ENCODE peak calls at places on chromosomes 7 and 10, in ten cellular contexts. I, V, X, F, C, S, Q, R, W and P are unnamed samples. For H3K4me1, the result is how much of the 10 kb centered on the place peaks cover.

GRCh38 chr10:31397852-31398251 is 78.8 kb downstream of the ZEB1 start:
- DNase-seq in I (no peak), V (no peak), X (no peak), F (no peak), C (no peak), S (no peak), Q (no peak), R (no peak), W (no peak), P (no peak)

GRCh38 chr7:16801111-16801542 is 3.7 kb downstream of the AGR2 start:
- DNase-seq in I (no peak), V (no peak), X (no peak), F (peak), C (no peak), S (peak), Q (peak), R (no peak), W (no peak), P (no peak)

GRCh38 chr7:95723583-95724180 is 48.7 kb upstream of the DYNC1I1 start:
- DNase-seq in I (no peak), V (peak), X (no peak), F (peak), C (no peak), S (peak), Q (peak), R (no peak), W (no peak), P (no peak)

GRCh38 chr10:129293991-129294700 is 172.9 kb upstream of the MGMT start:
- DNase-seq in I (no peak), V (no peak), X (no peak), F (no peak), C (no peak), S (no peak), Q (no peak), R (no peak), W (no peak), P (no peak)

GRCh38 chr10:78451592-78451991 is 417.9 kb downstream of the RPS24 start:
- DNase-seq in I (no peak), V (peak), X (no peak), F (no peak), C (no peak), S (no peak), Q (no peak), R (no peak), W (no peak), P (no peak)

GRCh38 chr7:105971867-105972266 is 8.8 kb downstream of the CDHR3 start:
- DNase-seq in I (no peak), V (no peak), X (no peak), F (no peak), C (no peak), S (no peak), Q (no peak), R (no peak), W (no peak), P (no peak)

GRCh38 chr7:134667899-134668298 is 21.2 kb downstream of the BPGM start:
- DNase-seq in I (no peak), V (no peak), X (no peak), F (no peak), C (no peak), S (no peak), Q (no peak), R (no peak), W (no peak), P (no peak)

GRCh38 chr10:69417542-69417941 is 824 bp upstream of the TACR2 start:
- DNase-seq in I (no peak), V (no peak), X (no peak), F (no peak), C (no peak), S (no peak), Q (no peak), R (no peak), W (no peak), P (no peak)

GRCh38 chr10:51389415-51390342 is 309.7 kb downstream of the CSTF2T start:
- DNase-seq in I (peak), V (no peak), X (no peak), F (peak), C (peak), S (peak), Q (peak), R (no peak), W (peak), P (no peak)

GRCh38 chr7:25319707-25320106 is 91.4 kb upstream of the NPVF start:
- DNase-seq in I (no peak), V (no peak), X (peak), F (no peak), C (no peak), S (no peak), Q (no peak), R (no peak), W (no peak), P (no peak)

GRCh38 chr7:45026013-45026412 is 26.0 kb downstream of the CCM2 start:
- DNase-seq in I (no peak), V (no peak), X (no peak), F (no peak), C (no peak), S (no peak), Q (no peak), R (no peak), W (no peak), P (no peak)

GRCh38 chr7:70884809-70885208 is 247.1 kb upstream of the GALNT17 start:
- DNase-seq in I (no peak), V (no peak), X (no peak), F (no peak), C (no peak), S (no peak), Q (no peak), R (peak), W (no peak), P (no peak)

DNA sequence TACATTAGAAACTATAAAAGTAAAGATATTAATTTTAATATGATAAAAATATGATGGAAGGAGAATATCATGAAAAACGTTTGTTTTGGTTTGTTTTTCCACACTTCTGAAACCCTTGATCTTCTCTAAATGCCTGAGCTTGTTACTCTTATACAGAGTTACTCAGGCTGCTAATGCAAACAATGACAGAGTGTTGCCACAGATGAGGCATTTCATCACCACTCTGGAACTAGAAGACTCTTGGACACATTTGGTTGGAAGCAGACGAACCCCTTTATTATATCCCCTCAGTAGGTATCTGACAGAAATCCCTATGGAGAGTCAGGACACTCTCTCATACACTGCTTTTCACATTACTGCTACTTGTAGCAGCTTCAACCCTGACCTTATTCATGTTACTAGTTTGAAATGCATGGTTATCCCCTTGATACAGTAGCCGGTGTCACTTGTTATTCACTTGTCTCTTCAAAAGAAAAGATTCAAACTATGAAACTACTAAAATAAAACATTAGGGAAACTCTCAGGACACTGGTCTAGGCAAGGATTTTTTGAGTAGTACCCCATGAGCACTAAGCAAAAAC is 66.9 kb downstream of the SEMA3C start:
- DNase-seq in I (no peak), V (no peak), X (no peak), F (no peak), C (no peak), S (no peak), Q (peak), R (no peak), W (no peak), P (no peak)
- TF ChIP-seq EP300 in I (no peak), V (no peak), X (no peak), F (no peak), C (no peak), S (no peak), Q (no peak), R (no peak), W (no peak), P (no peak)

GRCh38 chr10:2873769-2874168 is 193.6 kb upstream of the PFKP start:
- DNase-seq in I (no peak), V (no peak), X (no peak), F (no peak), C (no peak), S (no peak), Q (no peak), R (no peak), W (no peak), P (no peak)

GRCh38 chr10:2876032-2876431 is 191.3 kb upstream of the PFKP start:
- DNase-seq in I (no peak), V (no peak), X (no peak), F (no peak), C (no peak), S (no peak), Q (no peak), R (no peak), W (no peak), P (no peak)

GRCh38 chr10:2870654-2871053 is 196.7 kb upstream of the PFKP start:
- DNase-seq in I (no peak), V (no peak), X (peak), F (no peak), C (no peak), S (no peak), Q (no peak), R (no peak), W (no peak), P (no peak)

GRCh38 chr10:2871673-2872219 is 195.6 kb upstream of the PFKP start:
- DNase-seq in I (no peak), V (no peak), X (peak), F (no peak), C (no peak), S (no peak), Q (no peak), R (no peak), W (no peak), P (no peak)

GRCh38 chr10:2874963-2875362 is 192.4 kb upstream of the PFKP start:
- DNase-seq in I (no peak), V (no peak), X (peak), F (no peak), C (no peak), S (no peak), Q (no peak), R (no peak), W (no peak), P (no peak)
- H3K4me1 ChIP-seq in I (under half), V (under half), X (under half), F (under half), C (under half), S (under half), Q (under half), R (under half), W (under half), P (under half)

GRCh38 chr7:110962826-110963225 is 128.1 kb upstream of the LRRN3 start:
- DNase-seq in I (no peak), V (no peak), X (no peak), F (no peak), C (no peak), S (no peak), Q (no peak), R (no peak), W (no peak), P (no peak)
- H3K27ac ChIP-seq in I (no peak), V (no peak), X (no peak), F (no peak), C (no peak), S (peak), Q (no peak), R (no peak), W (no peak), P (no peak)

DNA sequence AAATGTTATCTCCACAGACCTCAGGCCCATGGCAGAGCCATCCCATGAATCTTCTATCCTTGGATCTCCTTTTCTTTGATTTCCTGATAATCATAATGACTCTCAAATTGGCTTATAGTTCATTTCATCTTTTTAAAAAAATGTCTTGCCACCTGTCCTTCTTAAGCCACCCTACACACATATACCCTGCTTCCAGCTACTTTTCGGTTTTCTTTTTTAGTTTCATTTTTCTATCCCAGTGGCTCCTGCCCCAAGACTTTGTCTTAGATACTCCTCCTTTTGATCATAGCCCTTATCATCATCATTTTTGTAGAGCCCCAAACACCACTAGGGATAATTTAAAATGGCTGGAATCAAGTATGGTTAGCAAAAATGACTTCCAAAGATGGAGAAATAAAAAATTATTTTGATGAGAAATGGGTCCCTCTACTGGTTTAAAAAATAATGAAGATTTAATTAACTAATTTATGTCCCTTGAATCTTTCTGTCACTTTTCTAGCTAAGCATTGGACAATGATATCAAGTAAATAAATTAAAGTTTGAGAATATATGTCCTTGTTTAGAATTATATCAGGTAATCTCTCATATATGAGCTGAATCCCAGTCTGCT is 277.3 kb upstream of the SEMA3D start:
- DNase-seq in I (no peak), V (no peak), X (no peak), F (no peak), C (no peak), S (no peak), Q (no peak), R (no peak), W (no peak), P (no peak)
- TF ChIP-seq EP300 in I (no peak), V (no peak), X (no peak), F (no peak), C (no peak), S (no peak), Q (no peak), R (no peak), W (no peak), P (no peak)

DNA sequence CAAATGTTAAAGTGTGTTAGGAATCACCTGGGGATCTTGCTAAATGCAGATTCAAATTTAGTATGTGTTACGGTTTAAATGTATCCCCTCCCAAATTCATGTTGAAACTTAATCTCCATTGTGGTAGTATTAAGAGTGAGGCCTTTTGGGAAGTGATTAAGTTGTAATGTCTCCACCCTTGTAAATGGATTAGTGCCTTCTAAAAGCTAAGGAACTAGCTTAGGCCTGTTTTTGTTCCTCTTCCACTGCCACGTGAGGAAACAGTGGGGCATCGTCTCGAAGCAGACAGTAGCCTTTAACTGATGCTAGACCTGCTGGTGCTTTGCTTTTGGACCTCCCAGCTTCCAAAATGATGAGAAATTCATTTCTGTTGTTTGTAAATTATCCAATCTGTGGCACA is 52.3 kb upstream of the SEMA3D start:
- DNase-seq in I (no peak), V (no peak), X (no peak), F (no peak), C (no peak), S (no peak), Q (no peak), R (no peak), W (no peak), P (no peak)
- H3K4me1 ChIP-seq in I (under half), V (under half), X (under half), F (under half), C (under half), S (under half), Q (under half), R (under half), W (under half), P (under half)

GRCh38 chr7:148395990-148396716 is 194.4 kb upstream of the C7orf33 start:
- DNase-seq in I (no peak), V (no peak), X (peak), F (no peak), C (no peak), S (peak), Q (peak), R (no peak), W (no peak), P (no peak)
- H3K27ac ChIP-seq in I (no peak), V (no peak), X (no peak), F (no peak), C (no peak), S (no peak), Q (no peak), R (no peak), W (no peak), P (no peak)